ENCODE peak calls at places on chromosomes 2 and 18, in five cellular contexts. One of them, this sample, is unnamed.

GRCh38 chr2:41963661-41964525 is 83.9 kb upstream of the PKDCC start:
- DNase-seq in cardiac muscle cell: peak; percentile 92
- DNase-seq in neuronal stem cell: no peak
- DNase-seq in upper lobe of right lung: no peak
- DNase-seq in heart left ventricle: no peak
- DNase-seq in this sample: no peak

GRCh38 chr2:15965564-15966019 is 25.2 kb downstream of the MYCN start:
- DNase-seq in heart left ventricle: no peak
- DNase-seq in neuronal stem cell: peak; percentile 89
- DNase-seq in cardiac muscle cell: no peak
- DNase-seq in upper lobe of right lung: no peak
- DNase-seq in this sample: no peak

GRCh38 chr2:121285077-121285449 is at the start of gene TFCP2L1:
- DNase-seq in neuronal stem cell: no peak
- DNase-seq in cardiac muscle cell: peak; percentile 4
- DNase-seq in upper lobe of right lung: peak; percentile 89
- DNase-seq in heart left ventricle: no peak
- DNase-seq in this sample: peak; percentile 49

GRCh38 chr2:215760526-215760925 is 252.8 kb downstream of the MREG start:
- DNase-seq in upper lobe of right lung: no peak
- DNase-seq in heart left ventricle: no peak
- DNase-seq in cardiac muscle cell: no peak
- DNase-seq in neuronal stem cell: no peak
- DNase-seq in this sample: no peak

GRCh38 chr2:227612546-227613271 is 1.9 kb downstream of the SCYGR3 start:
- DNase-seq in cardiac muscle cell: no peak
- DNase-seq in neuronal stem cell: no peak
- DNase-seq in heart left ventricle: no peak
- DNase-seq in upper lobe of right lung: no peak
- DNase-seq in this sample: no peak

GRCh38 chr2:180829261-180829660 is 151.1 kb upstream of the UBE2E3 start:
- DNase-seq in upper lobe of right lung: no peak
- DNase-seq in cardiac muscle cell: no peak
- DNase-seq in neuronal stem cell: no peak
- DNase-seq in heart left ventricle: no peak
- DNase-seq in this sample: no peak

GRCh38 chr2:26274058-26274613 is 29.4 kb downstream of the HADHB start:
- DNase-seq in neuronal stem cell: no peak
- DNase-seq in cardiac muscle cell: peak; percentile 98
- DNase-seq in upper lobe of right lung: no peak
- DNase-seq in heart left ventricle: peak; percentile 29
- DNase-seq in this sample: no peak

GRCh38 chr18:1954583-1955312 is 616.6 kb downstream of the METTL4 start:
- DNase-seq in neuronal stem cell: no peak
- DNase-seq in heart left ventricle: no peak
- DNase-seq in upper lobe of right lung: no peak
- DNase-seq in cardiac muscle cell: no peak
- DNase-seq in this sample: no peak

GRCh38 chr18:35775887-35776286 is 194.3 kb downstream of the GALNT1 start:
- DNase-seq in neuronal stem cell: peak; percentile 29
- DNase-seq in cardiac muscle cell: peak; percentile 26
- DNase-seq in upper lobe of right lung: no peak
- DNase-seq in heart left ventricle: no peak
- DNase-seq in this sample: no peak

GRCh38 chr2:134461511-134461910 is 207.6 kb downstream of the MGAT5 start:
- DNase-seq in heart left ventricle: peak; percentile 11
- DNase-seq in upper lobe of right lung: peak; percentile 69
- DNase-seq in neuronal stem cell: no peak
- DNase-seq in cardiac muscle cell: no peak
- DNase-seq in this sample: no peak

GRCh38 chr2:239564587-239564986 is 163.8 kb upstream of the HDAC4 start:
- DNase-seq in upper lobe of right lung: no peak
- DNase-seq in neuronal stem cell: no peak
- DNase-seq in heart left ventricle: no peak
- DNase-seq in cardiac muscle cell: no peak
- DNase-seq in this sample: no peak

GRCh38 chr2:11809586-11810236 is 63.3 kb downstream of the LPIN1 start:
- DNase-seq in upper lobe of right lung: no peak
- DNase-seq in heart left ventricle: no peak
- DNase-seq in cardiac muscle cell: peak; percentile 9
- DNase-seq in neuronal stem cell: no peak
- DNase-seq in this sample: no peak

GRCh38 chr18:64037812-64038414 is 68.0 kb downstream of the SERPINB8 start:
- DNase-seq in heart left ventricle: no peak
- DNase-seq in upper lobe of right lung: no peak
- DNase-seq in neuronal stem cell: peak; percentile 41
- DNase-seq in cardiac muscle cell: peak; percentile 30
- DNase-seq in this sample: no peak

GRCh38 chr2:133097666-133098065 is 427.7 kb upstream of the LYPD1 start:
- DNase-seq in cardiac muscle cell: no peak
- DNase-seq in neuronal stem cell: no peak
- DNase-seq in upper lobe of right lung: no peak
- DNase-seq in heart left ventricle: no peak
- DNase-seq in this sample: no peak

GRCh38 chr2:8030694-8031303 is 651.1 kb upstream of the ID2 start:
- DNase-seq in heart left ventricle: no peak
- DNase-seq in upper lobe of right lung: no peak
- DNase-seq in neuronal stem cell: no peak
- DNase-seq in cardiac muscle cell: no peak
- DNase-seq in this sample: no peak

GRCh38 chr2:220198911-220199310 is 571.5 kb downstream of the SLC4A3 start:
- DNase-seq in neuronal stem cell: no peak
- DNase-seq in upper lobe of right lung: no peak
- DNase-seq in heart left ventricle: no peak
- DNase-seq in cardiac muscle cell: peak; percentile 87
- DNase-seq in this sample: no peak

GRCh38 chr2:45068643-45069140 is 59.4 kb upstream of the SIX2 start:
- DNase-seq in cardiac muscle cell: peak; percentile 20
- DNase-seq in neuronal stem cell: no peak
- DNase-seq in heart left ventricle: no peak
- DNase-seq in upper lobe of right lung: no peak
- DNase-seq in this sample: no peak

GRCh38 chr2:223101340-223102039 is 49.5 kb downstream of the KCNE4 start:
- DNase-seq in heart left ventricle: no peak
- DNase-seq in neuronal stem cell: peak; percentile 29
- DNase-seq in cardiac muscle cell: peak; percentile 67
- DNase-seq in upper lobe of right lung: no peak
- DNase-seq in this sample: peak; percentile 5

GRCh38 chr2:127226520-127227263 is 6.6 kb upstream of the CYP27C1 start:
- DNase-seq in cardiac muscle cell: peak; percentile 56
- DNase-seq in neuronal stem cell: no peak
- DNase-seq in upper lobe of right lung: peak; percentile 88
- DNase-seq in heart left ventricle: no peak
- DNase-seq in this sample: no peak

GRCh38 chr2:218032336-218033171 is 29.8 kb upstream of the TNS1 start:
- DNase-seq in neuronal stem cell: no peak
- DNase-seq in cardiac muscle cell: no peak
- DNase-seq in heart left ventricle: no peak
- DNase-seq in upper lobe of right lung: no peak
- DNase-seq in this sample: no peak

GRCh38 chr2:226761195-226761583 is 38.4 kb downstream of the IRS1 start:
- DNase-seq in cardiac muscle cell: no peak
- DNase-seq in heart left ventricle: no peak
- DNase-seq in upper lobe of right lung: no peak
- DNase-seq in neuronal stem cell: no peak
- DNase-seq in this sample: no peak

GRCh38 chr2:228613133-228613532 is 431.6 kb upstream of the SPHKAP start:
- DNase-seq in upper lobe of right lung: no peak
- DNase-seq in heart left ventricle: no peak
- DNase-seq in neuronal stem cell: no peak
- DNase-seq in cardiac muscle cell: peak; percentile 70
- DNase-seq in this sample: no peak

GRCh38 chr2:2698182-2699116 is 367.4 kb upstream of the MYT1L start:
- DNase-seq in heart left ventricle: no peak
- DNase-seq in cardiac muscle cell: no peak
- DNase-seq in neuronal stem cell: no peak
- DNase-seq in upper lobe of right lung: no peak
- DNase-seq in this sample: no peak

GRCh38 chr2:85468704-85469349 is 50.3 kb downstream of the SH2D6 start:
- DNase-seq in neuronal stem cell: no peak
- DNase-seq in cardiac muscle cell: peak; percentile 73
- DNase-seq in heart left ventricle: no peak
- DNase-seq in upper lobe of right lung: peak; percentile 39
- DNase-seq in this sample: no peak

GRCh38 chr2:63614983-63615945 is 26.5 kb downstream of the MDH1 start:
- DNase-seq in heart left ventricle: no peak
- DNase-seq in neuronal stem cell: no peak
- DNase-seq in upper lobe of right lung: no peak
- DNase-seq in cardiac muscle cell: peak; percentile 52
- DNase-seq in this sample: no peak

GRCh38 chr2:119223521-119224390 is at the start of gene STEAP3:
- DNase-seq in upper lobe of right lung: peak; percentile 87
- DNase-seq in neuronal stem cell: peak; percentile 71
- DNase-seq in cardiac muscle cell: peak; percentile 66
- DNase-seq in heart left ventricle: peak; percentile 80
- DNase-seq in this sample: peak; percentile 83

GRCh38 chr2:160039166-160039903 is 23.1 kb downstream of the PLA2R1 start:
- DNase-seq in cardiac muscle cell: peak; percentile 73
- DNase-seq in neuronal stem cell: no peak
- DNase-seq in heart left ventricle: no peak
- DNase-seq in upper lobe of right lung: no peak
- DNase-seq in this sample: no peak

This sample was measured in GM12892.